ENCODE peak calls at places on chromosomes 2 and 18, in nine cellular contexts. X is CD8-positive, alpha-beta T cell; P is chondrocyte; C is GM20000; Q is neural crest cell; V is B cell; G is omental fat pad; U is AG09309; A is A549. N is an unnamed sample.

GRCh38 chr2:164479460-164479859 is 141.8 kb downstream of the GRB14 start:
- DNase-seq in P (no peak), Q (peak; percentile 30), G (no peak), U (no peak), V (no peak), A (no peak), C (no peak), X (no peak), N (no peak)

GRCh38 chr2:188787661-188788044 is 186.5 kb upstream of the COL3A1 start:
- DNase-seq in Q (no peak), G (no peak), V (no peak), P (no peak), A (no peak), C (no peak), U (no peak), X (no peak), N (no peak)

GRCh38 chr2:199433204-199433832 is 24.4 kb downstream of the SATB2 start:
- DNase-seq in Q (no peak), V (no peak), X (no peak), U (no peak), C (no peak), P (no peak), A (no peak), G (no peak), N (no peak)

GRCh38 chr2:236289766-236290462 is 25.7 kb upstream of the ASB18 start:
- DNase-seq in C (no peak), G (no peak), Q (no peak), V (no peak), P (no peak), U (no peak), A (no peak), X (no peak), N (no peak)

GRCh38 chr2:81872043-81872442 is 1567.5 kb upstream of the LRRTM1 start:
- DNase-seq in C (no peak), P (no peak), Q (no peak), A (no peak), V (no peak), X (no peak), G (no peak), U (no peak), N (no peak)

GRCh38 chr2:234091432-234091879 is 41.0 kb downstream of the SPP2 start:
- DNase-seq in G (no peak), C (no peak), V (no peak), Q (no peak), A (no peak), P (no peak), X (no peak), U (no peak), N (no peak)

GRCh38 chr2:223519471-223519870 is 82.7 kb downstream of the SCG2 start:
- DNase-seq in C (no peak), Q (no peak), X (no peak), P (no peak), G (no peak), V (no peak), U (no peak), A (no peak), N (no peak)

GRCh38 chr2:75525434-75526308 is 35.1 kb downstream of the EVA1A start:
- DNase-seq in G (no peak), A (no peak), X (no peak), V (no peak), C (no peak), U (no peak), Q (no peak), P (no peak), N (no peak)

GRCh38 chr2:195575879-195576391 is 81.1 kb upstream of the SLC39A10 start:
- DNase-seq in G (no peak), U (peak; percentile 88), P (no peak), C (peak; percentile 43), X (no peak), Q (no peak), A (peak; percentile 64), V (peak; percentile 76), N (peak; percentile 42)

GRCh38 chr18:59454909-59455727 is 96.1 kb upstream of the LMAN1 start:
- DNase-seq in C (no peak), Q (no peak), X (no peak), G (no peak), V (no peak), A (no peak), U (no peak), P (no peak), N (no peak)

GRCh38 chr2:43748333-43748732 is 25.5 kb upstream of the DYNC2LI1 start:
- DNase-seq in C (no peak), Q (no peak), P (no peak), G (no peak), V (no peak), A (no peak), X (no peak), U (no peak), N (no peak)

GRCh38 chr2:241803387-241804325 is 5.3 kb upstream of the NEU4 start:
- DNase-seq in V (peak; percentile 61), U (no peak), Q (no peak), X (no peak), A (no peak), G (no peak), P (peak; percentile 89), C (peak; percentile 87), N (peak; percentile 77)

GRCh38 chr2:230864605-230865323 is at the start of gene ITM2C:
- DNase-seq in A (peak; percentile 76), P (no peak), V (peak; percentile 93), C (peak; percentile 94), G (no peak), X (peak; percentile 69), Q (peak; percentile 64), U (no peak), N (peak; percentile 92)

GRCh38 chr2:44479127-44479887 is 117.6 kb downstream of the CAMKMT start:
- DNase-seq in V (peak; percentile 63), P (no peak), A (peak; percentile 74), C (peak; percentile 67), G (no peak), X (peak; percentile 19), Q (peak; percentile 32), U (peak; percentile 77), N (peak; percentile 81)

GRCh38 chr2:223841436-223842180 is 4.2 kb upstream of the AP1S3 start:
- DNase-seq in C (no peak), X (no peak), A (no peak), G (no peak), P (no peak), Q (no peak), V (no peak), U (no peak), N (no peak)

GRCh38 chr18:75208055-75208835 is 694 bp downstream of the PTGR3 start:
- DNase-seq in C (peak; percentile 55), Q (peak; percentile 45), V (peak; percentile 47), P (no peak), X (peak; percentile 22), U (no peak), A (no peak), G (no peak), N (peak; percentile 63)

GRCh38 chr2:38636069-38636468 is 29.8 kb upstream of the GALM start:
- DNase-seq in C (no peak), X (no peak), A (no peak), P (no peak), U (no peak), Q (no peak), V (no peak), G (no peak), N (no peak)

GRCh38 chr2:46067501-46068292 is 229.5 kb upstream of the EPAS1 start:
- DNase-seq in U (peak; percentile 99), Q (no peak), A (peak; percentile 79), V (no peak), X (no peak), G (no peak), P (no peak), C (no peak), N (no peak)

GRCh38 chr18:36035253-36035652 is 32.1 kb downstream of the RPRD1A start:
- DNase-seq in U (no peak), X (no peak), V (no peak), G (no peak), P (no peak), A (no peak), Q (no peak), C (no peak), N (no peak)

GRCh38 chr2:236663671-236664101 is 94.1 kb downstream of the ACKR3 start:
- DNase-seq in X (no peak), C (no peak), V (no peak), G (no peak), A (no peak), P (no peak), U (no peak), Q (no peak), N (no peak)

GRCh38 chr18:78875268-78875997 is 104.2 kb upstream of the SALL3 start:
- DNase-seq in G (no peak), A (no peak), P (no peak), X (no peak), Q (peak; percentile 25), V (no peak), U (no peak), C (peak; percentile 63), N (peak; percentile 58)
- TF ChIP-seq CTCF in G (no peak), A (peak; percentile 33), P (peak; percentile 71), X (peak; percentile 16), Q (peak; percentile 68), V (peak; percentile 24), U (peak; percentile 36), C (peak; percentile 90), N (peak; percentile 37)

GRCh38 chr2:168753765-168754334 is 48.6 kb upstream of the NOSTRIN start:
- DNase-seq in X (no peak), C (no peak), V (no peak), Q (no peak), A (no peak), G (no peak), U (no peak), P (no peak), N (no peak)

GRCh38 chr2:168757223-168757622 is 45.2 kb upstream of the NOSTRIN start:
- DNase-seq in G (no peak), U (no peak), V (no peak), C (peak; percentile 8), P (no peak), Q (no peak), X (no peak), A (no peak), N (no peak)

GRCh38 chr2:168758970-168759820 is 43.2 kb upstream of the NOSTRIN start:
- DNase-seq in X (no peak), U (peak; percentile 31), C (peak; percentile 51), Q (no peak), A (peak; percentile 37), V (peak; percentile 41), G (no peak), P (no peak), N (peak; percentile 51)
- TF ChIP-seq CTCF in X (no peak), U (peak; percentile 62), C (peak; percentile 16), Q (peak; percentile 73), A (peak; percentile 82), V (peak; percentile 61), G (no peak), P (peak; percentile 89), N (peak; percentile 46)

GRCh38 chr2:128260239-128261138 is 58.2 kb downstream of the HS6ST1 start:
- DNase-seq in C (no peak), U (peak; percentile 69), X (no peak), V (no peak), A (no peak), Q (peak; percentile 65), G (no peak), P (no peak), N (no peak)
- TF ChIP-seq CTCF in C (no peak), U (peak; percentile 53), X (no peak), V (no peak), A (no peak), Q (no peak), G (no peak), P (peak; percentile 70), N (no peak)

GRCh38 chr2:77336013-77336412 is 186.2 kb downstream of the LRRTM4 start:
- DNase-seq in Q (no peak), C (no peak), X (no peak), G (no peak), V (no peak), A (no peak), P (no peak), U (no peak), N (no peak)
- TF ChIP-seq CTCF in Q (no peak), C (no peak), X (no peak), G (no peak), V (no peak), A (no peak), P (no peak), U (no peak), N (no peak)

N was measured in GM13976.